ENCODE peak calls at places on chromosomes 3 and 15, in four cellular contexts. One of them, this sample, is unnamed.

GRCh38 chr3:119604878-119605277 is 7.2 kb downstream of the PLA1A start:
- DNase-seq in GM20000: no peak
- DNase-seq in left cardiac atrium: no peak
- DNase-seq in MV-4-11: no peak
- DNase-seq in this sample: no peak

GRCh38 chr3:104367000-104367399 is 999.7 kb upstream of the ALCAM start:
- DNase-seq in GM20000: no peak
- DNase-seq in left cardiac atrium: no peak
- DNase-seq in MV-4-11: no peak
- DNase-seq in this sample: no peak

GRCh38 chr3:195777975-195778374 is 33.8 kb downstream of the MUC4 start:
- DNase-seq in left cardiac atrium: no peak
- DNase-seq in GM20000: no peak
- DNase-seq in MV-4-11: no peak
- DNase-seq in this sample: no peak

GRCh38 chr3:69085543-69086132 is 901 bp downstream of the ARL6IP5 start:
- DNase-seq in left cardiac atrium: peak; percentile 36
- DNase-seq in GM20000: no peak
- DNase-seq in MV-4-11: no peak
- DNase-seq in this sample: peak; percentile 45

GRCh38 chr3:13863929-13864595 is 15.8 kb downstream of the WNT7A start:
- DNase-seq in left cardiac atrium: no peak
- DNase-seq in GM20000: no peak
- DNase-seq in MV-4-11: no peak
- DNase-seq in this sample: no peak

GRCh38 chr3:179269152-179269707 is 18.3 kb upstream of the KCNMB3 start:
- DNase-seq in MV-4-11: no peak
- DNase-seq in GM20000: no peak
- DNase-seq in left cardiac atrium: no peak
- DNase-seq in this sample: no peak

GRCh38 chr3:172181936-172182708 is 142.7 kb downstream of the FNDC3B start:
- DNase-seq in left cardiac atrium: no peak
- DNase-seq in MV-4-11: peak; percentile 20
- DNase-seq in GM20000: no peak
- DNase-seq in this sample: no peak

GRCh38 chr15:50653156-50653743 is 33.3 kb downstream of the TRPM7 start:
- DNase-seq in GM20000: no peak
- DNase-seq in left cardiac atrium: no peak
- DNase-seq in MV-4-11: no peak
- DNase-seq in this sample: no peak

GRCh38 chr15:26759991-26760390 is 12.9 kb downstream of the GABRB3 start:
- DNase-seq in MV-4-11: no peak
- DNase-seq in GM20000: no peak
- DNase-seq in left cardiac atrium: no peak
- DNase-seq in this sample: no peak

GRCh38 chr15:64070965-64071851 is 22.4 kb downstream of the CIAO2A start:
- DNase-seq in GM20000: no peak
- DNase-seq in left cardiac atrium: peak; percentile 58
- DNase-seq in MV-4-11: peak; percentile 31
- DNase-seq in this sample: peak; percentile 84

GRCh38 chr3:134002326-134002725 is 27.4 kb downstream of the SLCO2A1 start:
- DNase-seq in left cardiac atrium: no peak
- DNase-seq in MV-4-11: no peak
- DNase-seq in GM20000: no peak
- DNase-seq in this sample: no peak

GRCh38 chr3:126827121-126827520 is 123.1 kb downstream of the CHCHD6 start:
- DNase-seq in MV-4-11: no peak
- DNase-seq in GM20000: no peak
- DNase-seq in left cardiac atrium: peak; percentile 62
- DNase-seq in this sample: peak; percentile 72

GRCh38 chr15:64566629-64567427 is 106.5 kb downstream of the ZNF609 start:
- DNase-seq in GM20000: no peak
- DNase-seq in MV-4-11: no peak
- DNase-seq in left cardiac atrium: no peak
- DNase-seq in this sample: no peak

GRCh38 chr3:160343132-160343531 is 55.9 kb downstream of the IFT80 start:
- DNase-seq in left cardiac atrium: no peak
- DNase-seq in MV-4-11: peak; percentile 20
- DNase-seq in GM20000: peak; percentile 8
- DNase-seq in this sample: no peak

GRCh38 chr3:127406309-127407025 is 118.6 kb upstream of the PRR20G start:
- DNase-seq in MV-4-11: peak; percentile 12
- DNase-seq in GM20000: peak; percentile 51
- DNase-seq in left cardiac atrium: no peak
- DNase-seq in this sample: no peak

GRCh38 chr15:40918146-40918798 is 10.9 kb upstream of the DLL4 start:
- DNase-seq in left cardiac atrium: peak; percentile 26
- DNase-seq in MV-4-11: no peak
- DNase-seq in GM20000: no peak
- DNase-seq in this sample: no peak

GRCh38 chr3:196399485-196399945 is 32.7 kb downstream of the UBXN7 start:
- DNase-seq in GM20000: no peak
- DNase-seq in left cardiac atrium: no peak
- DNase-seq in MV-4-11: no peak
- DNase-seq in this sample: no peak

GRCh38 chr3:101070260-101071121 is 77.3 kb upstream of the ABI3BP start:
- DNase-seq in left cardiac atrium: peak; percentile 38
- DNase-seq in MV-4-11: peak; percentile 51
- DNase-seq in GM20000: peak; percentile 42
- DNase-seq in this sample: peak; percentile 56

GRCh38 chr15:77966540-77967290 is 110.8 kb downstream of the TBC1D2B start:
- DNase-seq in GM20000: peak; percentile 77
- DNase-seq in MV-4-11: peak; percentile 28
- DNase-seq in left cardiac atrium: no peak
- DNase-seq in this sample: no peak

GRCh38 chr3:177550667-177551066 is 353.4 kb upstream of the TBL1XR1 start:
- DNase-seq in MV-4-11: no peak
- DNase-seq in left cardiac atrium: no peak
- DNase-seq in GM20000: no peak
- DNase-seq in this sample: no peak

GRCh38 chr15:22262613-22263020 is 182.3 kb downstream of the OR4M2 start:
- DNase-seq in MV-4-11: no peak
- DNase-seq in GM20000: no peak
- DNase-seq in left cardiac atrium: peak; percentile 66
- DNase-seq in this sample: no peak

GRCh38 chr3:39907981-39908380 is 98.6 kb downstream of the MYRIP start:
- DNase-seq in GM20000: no peak
- DNase-seq in left cardiac atrium: peak; percentile 72
- DNase-seq in MV-4-11: no peak
- DNase-seq in this sample: no peak

GRCh38 chr3:129962600-129962999 is 11.9 kb upstream of the TRH start:
- DNase-seq in GM20000: no peak
- DNase-seq in left cardiac atrium: no peak
- DNase-seq in MV-4-11: no peak
- DNase-seq in this sample: no peak

GRCh38 chr15:96264801-96265515 is 65.5 kb upstream of the NR2F2 start:
- DNase-seq in left cardiac atrium: no peak
- DNase-seq in GM20000: no peak
- DNase-seq in MV-4-11: no peak
- DNase-seq in this sample: no peak

GRCh38 chr15:51232581-51232980 is 105.8 kb downstream of the CYP19A1 start:
- DNase-seq in MV-4-11: no peak
- DNase-seq in left cardiac atrium: no peak
- DNase-seq in GM20000: no peak
- DNase-seq in this sample: no peak

GRCh38 chr3:30982676-30983075 is 88.2 kb upstream of the GADL1 start:
- DNase-seq in left cardiac atrium: no peak
- DNase-seq in GM20000: no peak
- DNase-seq in MV-4-11: no peak
- DNase-seq in this sample: no peak

GRCh38 chr3:141243295-141243707 is 11.7 kb downstream of the PXYLP1 start:
- DNase-seq in left cardiac atrium: no peak
- DNase-seq in GM20000: no peak
- DNase-seq in MV-4-11: no peak
- DNase-seq in this sample: no peak

GRCh38 chr3:139323146-139323545 is 20.7 kb upstream of the MRPS22 start:
- DNase-seq in left cardiac atrium: no peak
- DNase-seq in GM20000: no peak
- DNase-seq in MV-4-11: no peak
- DNase-seq in this sample: no peak

GRCh38 chr3:27752926-27753325 is 30.8 kb upstream of the EOMES start:
- DNase-seq in MV-4-11: no peak
- DNase-seq in left cardiac atrium: no peak
- DNase-seq in GM20000: no peak
- DNase-seq in this sample: no peak

GRCh38 chr3:131386429-131386926 is 4.9 kb downstream of the NUDT16 start:
- DNase-seq in GM20000: no peak
- DNase-seq in left cardiac atrium: peak; percentile 78
- DNase-seq in MV-4-11: peak; percentile 95
- DNase-seq in this sample: peak; percentile 58

GRCh38 chr15:57655809-57656208 is 50.7 kb upstream of the POLR2M start:
- DNase-seq in MV-4-11: no peak
- DNase-seq in left cardiac atrium: no peak
- DNase-seq in GM20000: no peak
- DNase-seq in this sample: no peak

This sample was measured in psoas muscle.